ENCODE peak calls at places on chromosome 7, in four cellular contexts. B is mesenchymal stem cell, N is H1, V is H9. P is an unnamed sample.

GRCh38 chr7:85475476-85475875 is 288.6 kb upstream of the SEMA3D start:
- DNase-seq in N (no peak), B (no peak), V (no peak), P (no peak)

GRCh38 chr7:128755816-128756476 is 16.8 kb downstream of the CALU start:
- DNase-seq in B (peak; percentile 84), V (no peak), N (no peak), P (no peak)

GRCh38 chr7:107505997-107506682 is 36.3 kb downstream of the GPR22 start:
- DNase-seq in N (no peak), V (no peak), B (no peak), P (no peak)

GRCh38 chr7:85705076-85705475 is 518.2 kb upstream of the SEMA3D start:
- DNase-seq in B (no peak), V (no peak), N (no peak), P (no peak)

GRCh38 chr7:113705439-113705838 is 213.4 kb downstream of the PPP1R3A start:
- DNase-seq in B (no peak), N (no peak), V (no peak), P (no peak)

GRCh38 chr7:11319491-11320274 is 346.0 kb downstream of the PHF14 start:
- DNase-seq in B (peak; percentile 58), V (no peak), N (no peak), P (no peak)

GRCh38 chr7:81637527-81637926 is 132.3 kb downstream of the HGF start:
- DNase-seq in N (no peak), V (no peak), B (no peak), P (no peak)

GRCh38 chr7:48617988-48618387 is 306.4 kb upstream of the CDC14C start:
- DNase-seq in V (no peak), B (no peak), N (no peak), P (no peak)

GRCh38 chr7:153381275-153382119 is 621.9 kb downstream of the ACTR3B start:
- DNase-seq in V (peak; percentile 65), N (peak; percentile 25), B (no peak), P (peak; percentile 67)

GRCh38 chr7:88665892-88666514 is 93.5 kb upstream of the ZNF804B start:
- DNase-seq in B (no peak), N (no peak), V (no peak), P (no peak)

GRCh38 chr7:115085421-115085820 is 163.5 kb downstream of the MDFIC start:
- DNase-seq in V (no peak), B (no peak), N (no peak), P (no peak)
- H2AK5ac ChIP-seq in V (no peak overlapping the region), B (no peak overlapping the region), N (no peak overlapping the region), P (no peak overlapping the region)

GRCh38 chr7:149144996-149145850 is 2.0 kb upstream of the ZNF398 start:
- DNase-seq in N (peak; percentile 88), B (no peak), V (peak; percentile 78), P (no peak)
- H2BK12ac ChIP-seq in N (peak overlapping the region; percentile 78), B (no peak overlapping the region), V (no peak overlapping the region), P (no peak overlapping the region)

GRCh38 chr7:1232103-1232466 is 587 bp upstream of the UNCX start:
- DNase-seq in V (no peak), B (no peak), N (no peak), P (no peak)

GRCh38 chr7:1234049-1234691 is 1.5 kb downstream of the UNCX start:
- DNase-seq in N (no peak), B (no peak), V (peak; percentile 24), P (no peak)

GRCh38 chr7:1233328-1234048 is 816 bp downstream of the UNCX start:
- DNase-seq in B (no peak), V (peak; percentile 56), N (no peak), P (no peak)

GRCh38 chr7:1231214-1232102 is 1.2 kb upstream of the UNCX start:
- DNase-seq in B (no peak), N (no peak), V (peak; percentile 71), P (no peak)

DNA sequence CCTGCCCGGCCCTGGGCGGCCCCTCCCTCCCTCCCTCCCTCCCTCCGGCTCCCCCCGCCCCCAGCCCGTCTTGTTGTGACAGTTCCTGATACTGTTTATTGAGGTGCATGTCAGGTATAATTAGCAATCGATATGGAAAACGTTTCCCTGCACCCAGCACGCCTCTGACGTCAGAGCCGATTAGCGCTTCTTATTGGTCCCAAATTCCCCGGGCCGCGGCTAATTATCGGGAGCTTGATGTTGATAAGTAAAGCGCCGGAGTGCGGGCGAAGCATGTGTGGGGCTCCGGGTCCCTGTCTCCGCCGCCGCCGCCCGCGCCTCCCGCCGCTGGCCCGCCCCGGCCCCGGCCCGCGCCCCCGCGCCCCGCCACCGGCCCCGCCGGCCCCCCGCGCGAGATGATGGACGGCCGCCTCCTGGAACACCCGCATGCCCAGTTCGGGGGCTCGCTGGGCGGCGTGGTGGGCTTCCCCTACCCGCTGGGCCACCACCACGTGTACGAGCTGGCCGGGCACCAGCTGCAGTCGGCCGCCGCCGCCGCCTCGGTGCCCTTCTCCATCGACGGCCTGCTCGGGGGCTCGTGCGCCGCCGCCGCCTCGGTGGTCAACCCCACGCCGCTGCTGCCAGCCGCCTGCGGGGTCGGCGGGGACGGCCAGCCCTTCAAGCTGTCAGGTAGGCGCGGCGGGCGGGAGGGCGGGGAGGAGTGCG is at the start of gene UNCX:
- DNase-seq in V (peak; percentile 70), N (no peak), B (no peak), P (no peak)
- H2BK5ac ChIP-seq in V (no peak within 1 kb of the TSS), N (no peak within 1 kb of the TSS), B (no peak within 1 kb of the TSS), P (no peak within 1 kb of the TSS)

DNA sequence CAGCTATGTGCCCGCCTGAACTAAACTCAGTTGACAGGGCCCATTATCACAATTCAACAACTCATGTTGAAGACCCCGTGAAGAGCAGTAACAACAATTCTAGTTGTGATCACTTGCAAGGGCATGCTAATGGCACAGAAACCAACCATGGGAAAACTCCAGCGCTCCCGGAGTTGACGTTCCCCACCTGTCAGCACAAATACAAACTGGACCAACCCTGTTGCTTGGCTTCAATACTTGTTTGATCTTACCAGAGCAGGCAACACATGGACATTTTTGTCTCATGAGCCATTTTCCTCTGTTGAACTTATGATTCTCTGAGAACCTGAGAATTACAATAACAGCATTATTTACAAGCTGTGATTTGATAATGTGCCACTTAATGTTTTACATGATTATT is 119.0 kb upstream of the LANCL2 start:
- DNase-seq in B (no peak), N (no peak), V (no peak), P (no peak)
- H2AK5ac ChIP-seq in B (peak overlapping the region; percentile 26), N (no peak overlapping the region), V (no peak overlapping the region), P (no peak overlapping the region)

GRCh38 chr7:47496064-47496665 is 85.7 kb downstream of the TNS3 start:
- DNase-seq in N (no peak), V (no peak), B (no peak), P (no peak)

GRCh38 chr7:47495269-47495875 is 86.5 kb downstream of the TNS3 start:
- DNase-seq in V (no peak), B (no peak), N (no peak), P (no peak)

GRCh38 chr7:47496666-47497065 is 85.2 kb downstream of the TNS3 start:
- DNase-seq in V (no peak), B (no peak), N (no peak), P (no peak)

GRCh38 chr7:47498229-47499056 is 83.5 kb downstream of the TNS3 start:
- DNase-seq in N (no peak), V (no peak), B (no peak), P (no peak)

DNA sequence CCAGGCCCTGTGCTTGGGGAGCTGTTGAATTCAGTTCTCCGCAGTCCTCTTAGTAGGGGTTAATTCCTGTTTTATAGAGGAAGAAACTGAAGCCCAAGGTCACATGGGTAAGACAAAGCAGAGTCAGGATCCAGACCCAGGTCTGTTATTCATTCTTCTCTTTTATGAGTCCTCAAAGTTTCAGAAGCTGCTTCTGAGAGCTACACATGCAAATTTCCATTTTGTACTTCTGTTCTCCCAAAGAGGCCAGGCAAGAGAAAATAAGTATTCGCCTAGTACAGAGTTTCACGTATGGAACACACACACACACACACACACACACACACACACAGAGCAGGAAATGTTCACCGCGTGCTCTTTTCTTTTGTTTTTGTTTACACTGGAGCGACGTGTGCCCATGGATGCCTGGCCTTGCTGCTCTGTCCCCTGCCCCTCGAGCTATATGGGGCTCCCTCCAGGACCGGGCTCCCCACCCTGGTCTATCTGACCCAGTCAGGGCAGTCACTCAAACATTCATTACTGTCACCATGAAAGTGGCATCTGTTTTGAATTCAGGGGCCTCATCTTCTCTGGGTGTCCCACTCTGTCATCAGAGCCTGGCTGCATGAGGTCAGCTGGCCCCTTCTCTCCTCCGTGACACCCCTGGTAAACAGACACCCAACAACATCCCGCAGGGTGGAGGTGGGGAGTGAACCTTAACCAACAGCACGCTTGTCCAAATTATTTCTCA is 84.4 kb downstream of the TNS3 start:
- DNase-seq in N (no peak), B (peak; percentile 69), V (no peak), P (no peak)
- H2BK12ac ChIP-seq in N (no peak overlapping the region), B (peak overlapping the region; percentile 59), V (no peak overlapping the region), P (no peak overlapping the region)

GRCh38 chr7:38334163-38334562 is 60.7 kb upstream of the TARP start:
- DNase-seq in N (no peak), V (no peak), B (no peak), P (no peak)

GRCh38 chr7:38329340-38329739 is 55.9 kb upstream of the TARP start:
- DNase-seq in B (no peak), N (no peak), V (no peak), P (no peak)

GRCh38 chr7:38328814-38329213 is 55.4 kb upstream of the TARP start:
- DNase-seq in B (no peak), N (no peak), V (no peak), P (no peak)

GRCh38 chr7:38330048-38330447 is 56.6 kb upstream of the TARP start:
- DNase-seq in V (no peak), N (no peak), B (no peak), P (no peak)

GRCh38 chr7:38330861-38331709 is 57.6 kb upstream of the TARP start:
- DNase-seq in V (peak; percentile 94), N (no peak), B (no peak), P (no peak)
- H2BK5ac ChIP-seq in V (no peak overlapping the region), N (peak overlapping the region; percentile 45), B (no peak overlapping the region), P (no peak overlapping the region)

GRCh38 chr7:22660732-22661131 is 66.3 kb upstream of the IL6 start:
- DNase-seq in N (no peak), B (no peak), V (peak; percentile 59), P (no peak)

GRCh38 chr7:22658031-22658430 is 69.0 kb upstream of the IL6 start:
- DNase-seq in V (no peak), B (no peak), N (no peak), P (no peak)

GRCh38 chr7:22660293-22660692 is 66.7 kb upstream of the IL6 start:
- DNase-seq in V (no peak), B (no peak), N (no peak), P (no peak)

GRCh38 chr7:22657479-22657878 is 69.5 kb upstream of the IL6 start:
- DNase-seq in N (no peak), B (no peak), V (no peak), P (no peak)

DNA sequence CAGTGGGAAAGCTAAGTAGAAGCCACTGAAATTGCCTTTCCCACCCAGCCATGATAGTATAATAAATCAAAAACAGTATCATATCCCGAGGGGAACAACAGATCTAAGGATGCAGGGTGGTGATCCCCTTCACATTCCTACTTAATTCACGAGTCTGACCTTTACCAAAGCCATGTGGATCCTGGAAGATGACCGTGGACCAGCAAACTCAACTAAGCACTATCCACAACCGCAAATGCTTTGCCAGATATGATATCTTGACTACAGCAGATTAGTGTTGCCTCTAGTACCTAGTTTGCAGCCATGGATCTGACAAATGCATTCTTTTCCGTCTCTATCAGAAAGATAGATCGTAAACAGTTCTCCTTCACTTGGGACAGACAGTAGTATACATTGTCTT is 67.3 kb upstream of the IL6 start:
- DNase-seq in V (no peak), B (no peak), N (no peak), P (no peak)
- H2AK5ac ChIP-seq in V (no peak overlapping the region), B (no peak overlapping the region), N (no peak overlapping the region), P (no peak overlapping the region)